ENCODE peak calls at places on chromosomes 16 and 17, in seven cellular contexts. F is thoracic aorta; R is B cell; Q is A549; O is foreskin keratinocyte; G is GM13977; V is CD8-positive, alpha-beta T cell. C is an unnamed sample.

GRCh38 chr17:4858880-4859260 is 25.7 kb downstream of the MINK1 start:
- DNase-seq in G (no peak), R (no peak), O (peak), F (peak), Q (no peak), V (no peak), C (no peak)

GRCh38 chr16:30805370-30806169 is 18.6 kb upstream of the ZNF629 start:
- DNase-seq in Q (peak), R (peak), F (peak), G (peak), O (peak), V (peak), C (peak)

GRCh38 chr17:17845046-17845775 is 8.4 kb upstream of the SREBF1 start:
- DNase-seq in Q (no peak), O (no peak), V (no peak), R (no peak), F (no peak), G (no peak), C (no peak)

GRCh38 chr16:48003226-48003907 is 152.4 kb downstream of the ABCC12 start:
- DNase-seq in R (no peak), O (peak), Q (no peak), V (no peak), F (no peak), G (no peak), C (no peak)

GRCh38 chr17:77602062-77602746 is 356.3 kb upstream of the TNRC6C start:
- DNase-seq in Q (no peak), G (no peak), R (no peak), F (peak), O (peak), V (no peak), C (no peak)

GRCh38 chr17:39605492-39606433 is 2.0 kb downstream of the NEUROD2 start:
- DNase-seq in G (no peak), F (no peak), Q (peak), V (no peak), O (no peak), R (no peak), C (no peak)

GRCh38 chr16:56662357-56663354 is 4.9 kb downstream of the MT1F start:
- DNase-seq in Q (no peak), O (no peak), R (no peak), F (no peak), G (no peak), V (peak), C (no peak)

GRCh38 chr16:49521706-49522325 is 148.2 kb downstream of the C16orf78 start:
- DNase-seq in F (no peak), Q (no peak), G (no peak), O (no peak), R (no peak), V (no peak), C (no peak)

GRCh38 chr16:17474037-17474436 is 3.3 kb upstream of the XYLT1 start:
- DNase-seq in Q (no peak), G (no peak), V (no peak), R (no peak), F (no peak), O (no peak), C (no peak)

GRCh38 chr17:63525190-63525946 is 2.2 kb downstream of the KCNH6 start:
- DNase-seq in F (no peak), Q (no peak), G (no peak), V (no peak), O (no peak), R (no peak), C (no peak)

GRCh38 chr17:7177210-7177953 is 1.8 kb downstream of the ASGR1 start:
- DNase-seq in Q (peak), F (no peak), R (peak), G (peak), O (no peak), V (peak), C (peak)

GRCh38 chr17:83196088-83196765 is 116.8 kb downstream of the METRNL start:
- DNase-seq in G (no peak), Q (no peak), R (no peak), V (no peak), O (no peak), F (no peak), C (no peak)

GRCh38 chr17:82937411-82938371 is 97.9 kb upstream of the ZNF750 start:
- DNase-seq in G (no peak), O (no peak), Q (no peak), V (no peak), F (no peak), R (no peak), C (no peak)

GRCh38 chr16:77993586-77993985 is 28.8 kb upstream of the CLEC3A start:
- DNase-seq in F (no peak), V (no peak), G (no peak), R (no peak), O (no peak), Q (no peak), C (no peak)

GRCh38 chr17:42122371-42123303 is at the start of gene HSPB9:
- DNase-seq in O (no peak), R (no peak), G (no peak), V (no peak), Q (no peak), F (no peak), C (no peak)

GRCh38 chr16:49700222-49700927 is 155.5 kb downstream of the ZNF423 start:
- DNase-seq in O (no peak), R (no peak), Q (no peak), G (no peak), F (no peak), V (no peak), C (no peak)

GRCh38 chr16:66519482-66519881 is 30.4 kb downstream of the TK2 start:
- DNase-seq in O (no peak), F (no peak), R (no peak), Q (no peak), V (no peak), G (no peak), C (no peak)

GRCh38 chr16:66516172-66516807 is 33.6 kb downstream of the TK2 start:
- DNase-seq in Q (no peak), F (no peak), V (no peak), O (no peak), R (no peak), G (peak), C (no peak)

GRCh38 chr16:66515543-66516171 is 34.3 kb downstream of the TK2 start:
- DNase-seq in G (peak), Q (peak), R (no peak), V (no peak), F (no peak), O (peak), C (peak)

GRCh38 chr16:66516808-66517585 is 32.9 kb downstream of the TK2 start:
- DNase-seq in G (peak), Q (peak), R (peak), F (peak), O (peak), V (peak), C (peak)

DNA sequence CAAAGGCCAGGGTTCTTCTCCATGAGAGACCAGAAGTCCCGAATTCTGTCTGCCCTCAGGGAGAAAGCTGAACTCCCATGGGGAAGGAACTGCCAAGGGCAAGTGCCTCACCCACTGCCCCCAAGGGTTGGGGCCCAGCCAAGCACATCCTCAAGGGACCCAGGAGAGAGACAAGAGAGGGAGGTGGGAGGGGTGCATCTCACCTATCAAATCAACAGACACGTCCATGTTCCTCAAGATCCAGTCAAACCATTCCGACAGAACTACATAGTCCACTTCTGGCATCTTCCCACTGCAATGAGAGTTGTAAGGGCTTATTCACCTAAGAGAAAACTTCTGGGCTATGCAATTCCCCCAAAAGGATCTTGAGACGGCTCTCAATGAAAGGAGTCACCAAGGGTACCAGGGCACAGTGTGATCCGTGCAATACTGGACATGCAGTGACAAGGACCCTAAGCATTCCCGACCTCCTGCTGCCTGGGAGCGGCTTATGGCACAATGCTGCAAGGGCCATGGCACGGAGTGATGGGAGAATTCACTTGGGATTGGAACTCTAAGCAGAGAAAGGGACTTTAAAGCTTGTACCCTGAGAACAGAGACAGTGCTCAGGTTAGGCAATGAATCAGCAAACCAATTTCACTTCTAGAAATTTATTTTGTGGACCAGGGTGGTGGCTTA is 32.2 kb downstream of the TK2 start:
- DNase-seq in R (no peak), O (no peak), V (no peak), G (no peak), Q (peak), F (no peak), C (no peak)
- TF ChIP-seq CTCF in R (no peak), O (no peak), V (no peak), G (no peak), Q (no peak), F (no peak), C (no peak)

DNA sequence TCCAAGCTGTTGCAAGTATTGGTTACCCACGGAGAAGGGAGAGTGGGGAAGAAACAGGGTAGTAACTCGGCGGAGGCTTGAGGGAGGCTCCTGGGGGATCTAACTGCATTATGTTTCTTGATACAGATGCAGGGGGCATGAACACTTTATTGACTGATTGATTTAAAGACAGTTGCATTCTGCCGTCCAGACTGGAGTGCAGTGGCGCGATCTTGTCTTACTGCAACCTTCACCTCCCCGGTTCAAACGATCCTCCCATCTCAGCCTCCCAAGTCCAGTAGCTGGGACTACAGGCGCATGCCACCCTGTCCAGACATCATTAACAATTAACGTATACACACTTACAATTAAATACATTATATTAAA is 15.1 kb upstream of the ERN2 start:
- DNase-seq in G (no peak), V (no peak), R (no peak), O (no peak), Q (no peak), F (no peak), C (no peak)
- TF ChIP-seq CTCF in G (no peak), V (peak), R (peak), O (no peak), Q (no peak), F (no peak), C (no peak)

GRCh38 chr16:51526622-51527021 is 375.6 kb upstream of the SALL1 start:
- DNase-seq in R (no peak), Q (no peak), O (no peak), G (no peak), F (no peak), V (no peak), C (no peak)

GRCh38 chr16:51523400-51523799 is 372.3 kb upstream of the SALL1 start:
- DNase-seq in F (no peak), V (no peak), Q (peak), R (no peak), O (no peak), G (no peak), C (no peak)

GRCh38 chr16:51524070-51524469 is 373.0 kb upstream of the SALL1 start:
- DNase-seq in R (no peak), Q (no peak), O (no peak), V (no peak), G (no peak), F (no peak), C (no peak)

GRCh38 chr16:51522902-51523301 is 371.8 kb upstream of the SALL1 start:
- DNase-seq in R (no peak), G (no peak), V (no peak), O (no peak), Q (no peak), F (no peak), C (no peak)

GRCh38 chr16:51524555-51525373 is 373.7 kb upstream of the SALL1 start:
- DNase-seq in V (no peak), Q (peak), F (no peak), R (no peak), O (no peak), G (no peak), C (no peak)
- TF ChIP-seq CTCF in V (no peak), Q (peak), F (no peak), R (no peak), O (peak), G (no peak), C (no peak)

GRCh38 chr17:35973333-35974260 is 7.7 kb downstream of the CCL16 start:
- DNase-seq in Q (peak), O (peak), F (no peak), G (no peak), V (no peak), R (no peak), C (no peak)
- TF ChIP-seq CTCF in Q (no peak), O (no peak), F (no peak), G (no peak), V (no peak), R (no peak), C (no peak)

GRCh38 chr17:67082110-67082509 is 37.8 kb downstream of the CACNG1 start:
- DNase-seq in V (no peak), R (no peak), O (no peak), G (peak), F (no peak), Q (no peak), C (no peak)
- TF ChIP-seq CTCF in V (peak), R (no peak), O (peak), G (peak), F (no peak), Q (no peak), C (no peak)

GRCh38 chr16:83606486-83607030 is 201.2 kb upstream of the HSBP1 start:
- DNase-seq in Q (peak), F (no peak), G (no peak), R (no peak), O (no peak), V (no peak), C (no peak)
- TF ChIP-seq CTCF in Q (no peak), F (no peak), G (no peak), R (no peak), O (peak), V (no peak), C (no peak)

DNA sequence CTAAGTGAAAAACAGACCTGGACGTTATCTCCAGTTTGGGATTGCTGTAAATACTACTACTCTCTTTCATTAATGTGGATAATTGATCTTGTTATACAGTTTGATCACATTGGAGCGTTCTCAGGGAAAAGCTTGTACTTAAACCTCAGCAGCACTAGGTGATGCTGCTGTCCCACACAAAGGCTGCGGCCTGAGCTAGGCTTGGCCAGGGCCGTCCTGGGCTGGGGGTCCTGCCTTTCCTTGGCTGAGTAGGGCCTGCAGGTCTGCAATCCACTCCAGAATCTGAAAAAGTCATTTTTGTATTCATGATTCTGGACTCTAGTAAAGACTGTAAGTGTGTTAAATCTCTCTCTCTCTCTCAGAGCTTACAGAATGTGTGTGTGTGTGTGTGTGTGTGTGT is 23.7 kb upstream of the PMFBP1 start:
- DNase-seq in O (no peak), G (no peak), F (no peak), R (no peak), V (no peak), Q (no peak), C (peak)
- TF ChIP-seq CTCF in O (peak), G (peak), F (no peak), R (no peak), V (no peak), Q (no peak), C (no peak)

GRCh38 chr16:12213180-12213579 is 236.6 kb downstream of the SNX29 start:
- DNase-seq in G (no peak), O (no peak), F (no peak), R (no peak), V (no peak), Q (no peak), C (no peak)

GRCh38 chr16:12214509-12214908 is 238.0 kb downstream of the SNX29 start:
- DNase-seq in V (no peak), F (no peak), Q (no peak), O (no peak), G (no peak), R (no peak), C (no peak)

GRCh38 chr16:12211870-12212690 is 235.5 kb downstream of the SNX29 start:
- DNase-seq in F (no peak), Q (no peak), V (no peak), G (no peak), O (no peak), R (no peak), C (no peak)

GRCh38 chr16:12217341-12217740 is 240.8 kb downstream of the SNX29 start:
- DNase-seq in Q (no peak), R (no peak), G (no peak), F (no peak), O (no peak), V (no peak), C (no peak)

DNA sequence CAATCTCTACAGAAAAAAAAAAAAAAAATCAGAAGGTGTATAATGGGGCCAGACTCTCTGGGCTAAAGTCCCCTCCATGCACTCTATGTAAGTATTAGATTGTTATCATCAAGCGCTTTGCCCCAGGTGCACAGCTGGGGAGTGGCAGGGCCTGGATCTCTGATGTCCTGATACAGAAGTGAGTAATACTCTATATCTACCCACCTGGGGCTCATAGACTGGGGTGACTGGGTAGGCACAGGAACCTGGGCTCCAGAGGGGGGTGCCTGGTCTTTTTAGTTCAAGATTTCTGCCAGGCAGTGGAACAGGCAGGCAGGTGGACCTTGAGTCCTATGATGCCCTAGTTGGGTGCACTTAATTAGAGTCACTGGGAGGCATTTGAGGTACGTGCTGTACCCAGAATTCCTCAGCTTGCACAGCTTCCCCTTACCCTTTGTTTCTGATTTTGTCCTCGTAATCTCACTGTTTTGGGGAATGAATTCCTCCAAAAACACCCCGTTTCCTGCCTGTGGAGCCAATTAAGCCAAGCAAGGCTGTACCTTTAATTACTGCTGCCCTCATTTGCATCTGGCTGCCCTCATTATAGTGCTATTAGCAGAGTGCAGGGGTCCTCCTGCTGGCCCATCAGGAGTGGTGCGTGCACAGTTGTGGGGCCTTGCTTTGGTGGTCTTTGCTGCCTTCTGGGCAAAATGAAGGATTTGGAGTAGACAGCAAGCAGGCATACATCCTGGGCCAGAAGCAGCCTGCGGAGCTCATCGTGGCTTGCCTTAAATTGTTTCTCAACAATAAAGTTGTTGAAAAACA is 239.0 kb downstream of the SNX29 start:
- DNase-seq in F (no peak), O (no peak), G (no peak), V (no peak), Q (no peak), R (no peak), C (peak)
- TF ChIP-seq CTCF in F (no peak), O (peak), G (no peak), V (no peak), Q (no peak), R (no peak), C (peak)

C was measured in endothelial cell.